ENCODE peak calls at places on chromosomes 13 and 19, in seven cellular contexts. S is neuronal stem cell, R is mesendoderm, Z is H1, Y is IMR-90, I is mesenchymal stem cell, O is trophoblast cell. H is an unnamed sample.
A peak's percentile ranks its signal among the peaks of the same experiment; 100 is the strongest.

GRCh38 chr13:36282818-36283432 is 14.7 kb downstream of the CCDC169 start:
- DNase-seq in S (peak; percentile 12), R (peak; percentile 45), Z (no peak), Y (peak; percentile 57), I (peak; percentile 50), O (peak; percentile 79), H (no peak)

GRCh38 chr19:14479985-14480694 is 5.0 kb upstream of the PTGER1 start:
- DNase-seq in S (peak; percentile 66), R (peak; percentile 82), Z (peak; percentile 99), Y (peak; percentile 20), I (peak; percentile 43), O (peak; percentile 72), H (peak; percentile 92)

GRCh38 chr13:31073859-31074718 is 87.6 kb downstream of the HSPH1 start:
- DNase-seq in S (peak; percentile 15), R (peak; percentile 55), Z (no peak), Y (peak; percentile 69), I (peak; percentile 88), O (no peak), H (no peak)

GRCh38 chr13:29457299-29457698 is 138.2 kb downstream of the SLC7A1 start:
- DNase-seq in S (no peak), R (no peak), Z (no peak), Y (peak; percentile 79), I (peak; percentile 74), O (peak; percentile 79), H (no peak)

GRCh38 chr19:4581381-4582111 is 22.1 kb upstream of the SEMA6B start:
- DNase-seq in S (peak; percentile 57), R (no peak), Z (peak; percentile 86), Y (no peak), I (peak; percentile 27), O (no peak), H (peak; percentile 61)

GRCh38 chr19:56350416-56351045 is 35.9 kb upstream of the ZSCAN5A start:
- DNase-seq in S (peak; percentile 46), R (peak; percentile 60), Z (peak; percentile 52), Y (peak; percentile 41), I (peak; percentile 56), O (peak; percentile 78), H (no peak)

GRCh38 chr19:48632692-48633147 is 4.5 kb downstream of the DBP start:
- DNase-seq in S (no peak), R (no peak), Z (no peak), Y (peak; percentile 53), I (no peak), O (no peak), H (no peak)

GRCh38 chr19:1387684-1388636 is 4.3 kb downstream of the NDUFS7 start:
- DNase-seq in S (no peak), R (no peak), Z (no peak), Y (no peak), I (no peak), O (no peak), H (no peak)

GRCh38 chr13:27791146-27791900 is 960 bp upstream of the GSX1 start:
- DNase-seq in S (no peak), R (no peak), Z (peak; percentile 50), Y (no peak), I (no peak), O (no peak), H (no peak)

GRCh38 chr19:5131031-5131865 is 162.3 kb downstream of the KDM4B start:
- DNase-seq in S (no peak), R (no peak), Z (no peak), Y (no peak), I (no peak), O (no peak), H (no peak)

GRCh38 chr13:21175656-21176194 is 627 bp downstream of the SKA3 start:
- DNase-seq in S (no peak), R (peak; percentile 16), Z (no peak), Y (peak; percentile 28), I (no peak), O (peak; percentile 53), H (no peak)

GRCh38 chr19:55146648-55147218 is 2.3 kb downstream of the TNNT1 start:
- DNase-seq in S (no peak), R (peak; percentile 97), Z (peak; percentile 88), Y (no peak), I (no peak), O (no peak), H (peak; percentile 95)

GRCh38 chr19:43784251-43784980 is 3.6 kb upstream of the KCNN4 start:
- DNase-seq in S (no peak), R (peak; percentile 83), Z (no peak), Y (peak; percentile 85), I (peak; percentile 88), O (peak; percentile 81), H (peak; percentile 50)

GRCh38 chr13:110349239-110349638 is 42.2 kb downstream of the COL4A2 start:
- DNase-seq in S (no peak), R (no peak), Z (no peak), Y (no peak), I (no peak), O (no peak), H (no peak)

GRCh38 chr13:112376050-112376681 is at the start of gene SPACA7:
- DNase-seq in S (no peak), R (no peak), Z (no peak), Y (no peak), I (no peak), O (no peak), H (no peak)

GRCh38 chr19:33071887-33072286 is 7.2 kb upstream of the RHPN2 start:
- DNase-seq in S (no peak), R (no peak), Z (no peak), Y (no peak), I (no peak), O (peak; percentile 58), H (no peak)

GRCh38 chr13:51154029-51154555 is 43.0 kb upstream of the C13orf42 start:
- DNase-seq in S (no peak), R (no peak), Z (peak; percentile 31), Y (peak; percentile 30), I (peak; percentile 62), O (peak; percentile 39), H (no peak)

GRCh38 chr19:56732974-56733373 is 61.4 kb upstream of the ZNF835 start:
- DNase-seq in S (peak; percentile 27), R (peak; percentile 32), Z (no peak), Y (no peak), I (no peak), O (peak; percentile 18), H (no peak)

GRCh38 chr19:43532571-43532961 is 422 bp upstream of the ZNF575 start:
- DNase-seq in S (no peak), R (no peak), Z (no peak), Y (no peak), I (no peak), O (no peak), H (peak; percentile 48)

GRCh38 chr13:51221674-51222509 is at the start of gene FAM124A:
- DNase-seq in S (peak; percentile 70), R (peak; percentile 61), Z (peak; percentile 80), Y (peak; percentile 4), I (peak; percentile 32), O (peak; percentile 37), H (no peak)

GRCh38 chr19:6185093-6185824 is 49.8 kb downstream of the ACSBG2 start:
- DNase-seq in S (no peak), R (no peak), Z (no peak), Y (no peak), I (no peak), O (no peak), H (no peak)

GRCh38 chr13:45863716-45864590 is 12.4 kb upstream of the SIAH3 start:
- DNase-seq in S (no peak), R (peak; percentile 38), Z (no peak), Y (no peak), I (no peak), O (no peak), H (no peak)

GRCh38 chr19:43700368-43701015 is 15.4 kb upstream of the IRGC start:
- DNase-seq in S (no peak), R (peak; percentile 44), Z (no peak), Y (peak; percentile 84), I (peak; percentile 14), O (peak; percentile 53), H (no peak)

GRCh38 chr13:99693812-99694211 is 192.5 kb downstream of the TM9SF2 start:
- DNase-seq in S (no peak), R (no peak), Z (no peak), Y (no peak), I (no peak), O (no peak), H (no peak)

GRCh38 chr13:40176242-40176641 is 490.2 kb downstream of the FOXO1 start:
- DNase-seq in S (no peak), R (no peak), Z (no peak), Y (no peak), I (no peak), O (no peak), H (no peak)
- H3K4ac ChIP-seq in S (no peak overlapping the region), R (no peak overlapping the region), Z (no peak overlapping the region), Y (no peak overlapping the region), I (no peak overlapping the region), O (no peak overlapping the region), H (no peak overlapping the region)

DNA sequence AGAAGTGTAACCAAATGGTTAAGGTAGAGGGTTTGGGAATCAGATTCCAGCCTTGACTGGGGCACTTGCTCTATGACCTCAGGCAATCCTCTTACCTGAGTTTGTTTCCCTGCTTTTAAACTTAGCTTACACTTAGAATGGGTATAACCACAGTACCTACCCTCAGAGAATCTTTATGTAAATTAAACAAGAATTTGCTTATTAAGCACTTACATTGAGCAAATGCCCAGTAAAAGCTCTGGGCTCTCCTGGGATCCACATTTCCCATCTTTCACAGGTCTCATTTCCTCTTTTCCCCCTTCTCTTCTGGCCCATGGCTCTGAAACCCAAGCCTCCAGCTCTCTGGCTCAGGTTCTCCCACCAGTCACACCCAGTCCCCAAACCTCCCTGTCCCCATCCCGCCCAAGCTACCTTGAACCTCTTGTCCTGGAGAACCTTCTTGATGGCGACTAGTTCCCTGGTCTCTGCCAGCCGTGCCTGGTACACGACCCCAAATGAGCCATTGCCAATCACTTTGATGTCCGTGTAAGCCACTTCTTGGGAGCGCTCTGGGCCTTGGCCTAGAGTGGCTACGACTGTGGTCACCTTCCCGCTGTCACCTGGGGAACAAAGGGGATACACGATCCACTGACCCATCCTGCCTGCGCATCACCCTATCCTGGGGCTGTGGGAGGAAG is 2.7 kb downstream of the GSK3A start:
- DNase-seq in S (no peak), R (no peak), Z (no peak), Y (no peak), I (no peak), O (no peak), H (no peak)
- H3K4ac ChIP-seq in S (no peak overlapping the region), R (no peak overlapping the region), Z (no peak overlapping the region), Y (no peak overlapping the region), I (no peak overlapping the region), O (peak overlapping the region; percentile 37), H (no peak overlapping the region)

GRCh38 chr13:105207586-105208293 is 1327.7 kb downstream of the EFNB2 start:
- DNase-seq in S (no peak), R (no peak), Z (no peak), Y (peak; percentile 13), I (peak; percentile 25), O (no peak), H (no peak)

DNA sequence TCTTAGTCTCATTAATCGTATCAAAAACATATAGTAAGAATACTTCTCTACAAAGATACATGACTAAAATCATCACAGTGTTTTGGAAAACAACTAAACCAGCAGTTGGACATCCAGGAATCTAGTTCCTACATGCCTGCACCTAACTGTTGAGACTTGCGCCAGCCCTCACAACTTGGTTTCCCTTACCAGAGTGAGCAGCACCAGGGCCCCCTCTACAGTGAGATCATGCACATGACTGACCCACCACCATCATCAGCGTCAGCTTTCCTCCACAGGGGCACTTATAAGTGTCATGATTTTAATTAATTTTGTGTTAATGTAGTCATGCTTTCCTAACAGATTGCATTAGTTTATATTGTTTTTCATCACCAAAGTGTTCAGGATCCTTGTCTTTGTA is 1322.0 kb downstream of the EFNB2 start:
- DNase-seq in S (no peak), R (peak; percentile 32), Z (no peak), Y (no peak), I (peak; percentile 42), O (no peak), H (peak; percentile 34)
- H3K4ac ChIP-seq in S (no peak overlapping the region), R (no peak overlapping the region), Z (no peak overlapping the region), Y (no peak overlapping the region), I (no peak overlapping the region), O (no peak overlapping the region), H (no peak overlapping the region)

GRCh38 chr13:98585398-98585754 is 8.5 kb upstream of the STK24 start:
- DNase-seq in S (no peak), R (no peak), Z (no peak), Y (no peak), I (no peak), O (peak; percentile 34), H (no peak)
- H3K4ac ChIP-seq in S (no peak overlapping the region), R (no peak overlapping the region), Z (no peak overlapping the region), Y (no peak overlapping the region), I (no peak overlapping the region), O (no peak overlapping the region), H (no peak overlapping the region)

H was measured in H9.